ENCODE peak calls at places on chromosomes 5 and 9, in seven cellular contexts. One of them, this sample, is unnamed.

GRCh38 chr5:124040799-124041198 is 528.8 kb downstream of the CSNK1G3 start:
- DNase-seq in GM23338: no peak
- DNase-seq in WTC11: no peak
- DNase-seq in GM12865: no peak
- DNase-seq in BJ: no peak
- DNase-seq in GM10248: no peak
- DNase-seq in pancreas: no peak
- DNase-seq in this sample: no peak

GRCh38 chr5:77645158-77645994 is 6.9 kb upstream of the OTP start:
- DNase-seq in GM23338: peak
- DNase-seq in pancreas: peak
- DNase-seq in BJ: no peak
- DNase-seq in GM12865: peak
- DNase-seq in WTC11: peak
- DNase-seq in GM10248: peak
- DNase-seq in this sample: no peak

GRCh38 chr5:172487671-172488070 is 33.3 kb upstream of the SH3PXD2B start:
- DNase-seq in GM12865: no peak
- DNase-seq in GM23338: no peak
- DNase-seq in BJ: no peak
- DNase-seq in pancreas: no peak
- DNase-seq in WTC11: no peak
- DNase-seq in GM10248: no peak
- DNase-seq in this sample: no peak

GRCh38 chr5:68053202-68053601 is 162.4 kb upstream of the PIK3R1 start:
- DNase-seq in pancreas: no peak
- DNase-seq in WTC11: no peak
- DNase-seq in GM12865: no peak
- DNase-seq in GM23338: no peak
- DNase-seq in BJ: no peak
- DNase-seq in GM10248: no peak
- DNase-seq in this sample: no peak

GRCh38 chr5:139488269-139488668 is 5.7 kb upstream of the STING1 start:
- DNase-seq in BJ: no peak
- DNase-seq in pancreas: no peak
- DNase-seq in GM23338: no peak
- DNase-seq in GM12865: peak
- DNase-seq in WTC11: no peak
- DNase-seq in GM10248: peak
- DNase-seq in this sample: no peak

GRCh38 chr5:79459626-79460025 is 54.3 kb downstream of the HOMER1 start:
- DNase-seq in BJ: no peak
- DNase-seq in pancreas: no peak
- DNase-seq in GM12865: no peak
- DNase-seq in GM10248: no peak
- DNase-seq in GM23338: no peak
- DNase-seq in WTC11: no peak
- DNase-seq in this sample: no peak

GRCh38 chr9:112777914-112778313 is 27.4 kb downstream of the SNX30 start:
- DNase-seq in WTC11: no peak
- DNase-seq in GM12865: peak
- DNase-seq in pancreas: no peak
- DNase-seq in GM10248: no peak
- DNase-seq in BJ: no peak
- DNase-seq in GM23338: no peak
- DNase-seq in this sample: no peak

GRCh38 chr5:73122875-73123810 is 2.8 kb downstream of the TMEM171 start:
- DNase-seq in GM23338: peak
- DNase-seq in pancreas: no peak
- DNase-seq in WTC11: peak
- DNase-seq in BJ: peak
- DNase-seq in GM12865: peak
- DNase-seq in GM10248: no peak
- DNase-seq in this sample: no peak

GRCh38 chr9:126043691-126044090 is 282.9 kb upstream of the MVB12B start:
- DNase-seq in BJ: no peak
- DNase-seq in GM23338: no peak
- DNase-seq in pancreas: no peak
- DNase-seq in GM12865: no peak
- DNase-seq in GM10248: no peak
- DNase-seq in WTC11: no peak
- DNase-seq in this sample: no peak

GRCh38 chr5:178225174-178225573 is 7.4 kb downstream of the PHYKPL start:
- DNase-seq in GM23338: no peak
- DNase-seq in WTC11: no peak
- DNase-seq in GM10248: no peak
- DNase-seq in BJ: no peak
- DNase-seq in GM12865: no peak
- DNase-seq in pancreas: no peak
- DNase-seq in this sample: no peak

GRCh38 chr5:116038817-116039216 is 6.5 kb downstream of the ARL14EPL start:
- DNase-seq in GM10248: peak
- DNase-seq in WTC11: no peak
- DNase-seq in GM23338: no peak
- DNase-seq in GM12865: peak
- DNase-seq in BJ: no peak
- DNase-seq in pancreas: no peak
- DNase-seq in this sample: peak

GRCh38 chr9:119370816-119371215 is 1.6 kb upstream of the BRINP1 start:
- DNase-seq in BJ: no peak
- DNase-seq in WTC11: peak
- DNase-seq in GM10248: peak
- DNase-seq in GM12865: peak
- DNase-seq in pancreas: peak
- DNase-seq in GM23338: peak
- DNase-seq in this sample: no peak

GRCh38 chr5:122323132-122323548 is 11.1 kb downstream of the SNCAIP start:
- DNase-seq in GM10248: no peak
- DNase-seq in GM23338: peak
- DNase-seq in WTC11: no peak
- DNase-seq in BJ: no peak
- DNase-seq in GM12865: no peak
- DNase-seq in pancreas: no peak
- DNase-seq in this sample: no peak

GRCh38 chr5:179347581-179347980 is 2.3 kb upstream of the ADAMTS2 start:
- DNase-seq in GM10248: no peak
- DNase-seq in pancreas: no peak
- DNase-seq in WTC11: no peak
- DNase-seq in GM12865: no peak
- DNase-seq in GM23338: no peak
- DNase-seq in BJ: no peak
- DNase-seq in this sample: no peak

GRCh38 chr9:128412120-128412790 is 8.4 kb upstream of the CERCAM start:
- DNase-seq in WTC11: peak
- DNase-seq in pancreas: peak
- DNase-seq in GM12865: peak
- DNase-seq in BJ: no peak
- DNase-seq in GM23338: peak
- DNase-seq in GM10248: no peak
- DNase-seq in this sample: no peak

GRCh38 chr9:111068816-111069215 is 30.5 kb upstream of the LPAR1 start:
- DNase-seq in GM10248: no peak
- DNase-seq in WTC11: no peak
- DNase-seq in BJ: no peak
- DNase-seq in pancreas: no peak
- DNase-seq in GM12865: no peak
- DNase-seq in GM23338: no peak
- DNase-seq in this sample: no peak

GRCh38 chr9:13432914-13433313 is 153.4 kb upstream of the MPDZ start:
- DNase-seq in BJ: no peak
- DNase-seq in GM23338: no peak
- DNase-seq in WTC11: no peak
- DNase-seq in GM12865: no peak
- DNase-seq in GM10248: no peak
- DNase-seq in pancreas: no peak
- DNase-seq in this sample: no peak

GRCh38 chr5:143154495-143155375 is 248.8 kb downstream of the NR3C1 start:
- DNase-seq in WTC11: no peak
- DNase-seq in GM23338: no peak
- DNase-seq in GM12865: no peak
- DNase-seq in BJ: no peak
- DNase-seq in pancreas: no peak
- DNase-seq in GM10248: no peak
- DNase-seq in this sample: no peak

GRCh38 chr9:129748249-129748648 is 4.6 kb downstream of the PTGES start:
- DNase-seq in GM12865: no peak
- DNase-seq in GM23338: no peak
- DNase-seq in WTC11: no peak
- DNase-seq in GM10248: no peak
- DNase-seq in pancreas: no peak
- DNase-seq in BJ: no peak
- DNase-seq in this sample: no peak

GRCh38 chr5:127844631-127845030 is 141.4 kb downstream of the CCDC192 start:
- DNase-seq in pancreas: no peak
- DNase-seq in GM23338: peak
- DNase-seq in GM12865: no peak
- DNase-seq in BJ: no peak
- DNase-seq in GM10248: no peak
- DNase-seq in WTC11: no peak
- DNase-seq in this sample: no peak

GRCh38 chr9:15150939-15151338 is 156.1 kb downstream of the TTC39B start:
- DNase-seq in pancreas: no peak
- DNase-seq in BJ: no peak
- DNase-seq in GM10248: no peak
- DNase-seq in GM23338: no peak
- DNase-seq in GM12865: no peak
- DNase-seq in WTC11: no peak
- DNase-seq in this sample: no peak

GRCh38 chr5:42108468-42108867 is 183.4 kb downstream of the FBXO4 start:
- DNase-seq in GM10248: no peak
- DNase-seq in BJ: no peak
- DNase-seq in GM12865: no peak
- DNase-seq in WTC11: no peak
- DNase-seq in GM23338: no peak
- DNase-seq in pancreas: no peak
- DNase-seq in this sample: no peak

GRCh38 chr9:92061184-92061583 is 54.0 kb downstream of the SPTLC1 start:
- DNase-seq in pancreas: no peak
- DNase-seq in GM12865: no peak
- DNase-seq in WTC11: no peak
- DNase-seq in BJ: no peak
- DNase-seq in GM23338: no peak
- DNase-seq in GM10248: no peak
- DNase-seq in this sample: no peak

DNA sequence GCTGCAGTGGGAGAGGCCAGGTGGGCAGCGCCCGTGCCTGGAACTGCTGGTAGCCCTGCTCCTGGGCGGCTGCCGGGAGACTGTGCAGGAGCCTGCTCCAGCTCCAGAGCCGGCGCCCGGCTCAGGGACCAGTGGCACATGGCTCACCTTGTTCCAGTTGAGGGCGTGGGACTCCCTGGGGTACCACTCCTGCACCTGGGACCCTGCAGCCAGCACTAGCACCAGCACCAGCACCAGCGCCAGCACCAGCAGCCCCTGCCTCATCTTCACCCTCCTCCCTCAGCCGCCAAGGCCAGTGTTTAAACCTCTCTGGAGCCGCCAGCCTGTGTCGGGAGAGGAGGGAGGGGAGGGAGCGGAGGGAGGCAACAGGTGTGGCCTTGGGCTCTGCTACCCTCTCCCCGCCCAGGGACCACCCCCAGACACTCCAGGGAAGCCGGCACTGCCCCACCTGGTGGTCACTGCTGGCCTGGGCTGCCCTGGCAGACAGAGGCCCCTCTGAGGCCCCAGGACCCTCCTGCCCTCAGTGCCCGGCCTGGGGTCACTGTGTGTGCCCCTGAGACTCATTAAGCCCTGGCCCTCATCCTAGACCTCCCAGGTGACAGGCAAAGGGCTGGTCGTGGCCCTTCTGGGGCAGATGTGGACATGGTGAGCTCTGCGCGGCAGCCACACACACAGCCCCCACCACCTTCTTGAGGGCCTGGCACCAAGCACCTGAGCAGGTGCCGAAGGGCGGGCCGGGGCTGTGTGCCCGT is at the start of gene LCN10:
- DNase-seq in pancreas: peak
- DNase-seq in GM12865: no peak
- DNase-seq in BJ: no peak
- DNase-seq in GM10248: no peak
- DNase-seq in WTC11: peak
- DNase-seq in GM23338: peak
- DNase-seq in this sample: no peak
- TF ChIP-seq CTCF in pancreas: no peak
- TF ChIP-seq CTCF in GM12865: no peak
- TF ChIP-seq CTCF in BJ: peak
- TF ChIP-seq CTCF in GM10248: no peak
- TF ChIP-seq CTCF in WTC11: no peak
- TF ChIP-seq CTCF in GM23338: peak
- TF ChIP-seq CTCF in this sample: no peak

GRCh38 chr5:141155540-141156374 is 5.9 kb downstream of the PCDHB6 start:
- DNase-seq in GM10248: no peak
- DNase-seq in GM23338: peak
- DNase-seq in BJ: no peak
- DNase-seq in pancreas: no peak
- DNase-seq in GM12865: no peak
- DNase-seq in WTC11: peak
- DNase-seq in this sample: no peak
- TF ChIP-seq CTCF in GM10248: no peak
- TF ChIP-seq CTCF in GM23338: peak
- TF ChIP-seq CTCF in BJ: no peak
- TF ChIP-seq CTCF in pancreas: no peak
- TF ChIP-seq CTCF in GM12865: no peak
- TF ChIP-seq CTCF in WTC11: peak
- TF ChIP-seq CTCF in this sample: peak

GRCh38 chr5:120655828-120656435 is 191.8 kb downstream of the PRR16 start:
- DNase-seq in BJ: no peak
- DNase-seq in GM12865: peak
- DNase-seq in GM10248: no peak
- DNase-seq in pancreas: peak
- DNase-seq in WTC11: peak
- DNase-seq in GM23338: peak
- DNase-seq in this sample: no peak
- TF ChIP-seq CTCF in BJ: peak
- TF ChIP-seq CTCF in GM12865: peak
- TF ChIP-seq CTCF in GM10248: peak
- TF ChIP-seq CTCF in pancreas: no peak
- TF ChIP-seq CTCF in WTC11: peak
- TF ChIP-seq CTCF in GM23338: peak
- TF ChIP-seq CTCF in this sample: peak

GRCh38 chr9:77752566-77752965 is 104.4 kb upstream of the GNA14 start:
- DNase-seq in GM10248: no peak
- DNase-seq in BJ: peak
- DNase-seq in GM23338: no peak
- DNase-seq in GM12865: no peak
- DNase-seq in pancreas: no peak
- DNase-seq in WTC11: no peak
- DNase-seq in this sample: no peak

GRCh38 chr9:77753183-77753582 is 105.1 kb upstream of the GNA14 start:
- DNase-seq in pancreas: no peak
- DNase-seq in GM12865: no peak
- DNase-seq in WTC11: no peak
- DNase-seq in GM23338: no peak
- DNase-seq in GM10248: no peak
- DNase-seq in BJ: no peak
- DNase-seq in this sample: no peak

GRCh38 chr9:77751341-77752091 is 103.4 kb upstream of the GNA14 start:
- DNase-seq in GM10248: peak
- DNase-seq in GM23338: peak
- DNase-seq in BJ: peak
- DNase-seq in pancreas: no peak
- DNase-seq in GM12865: peak
- DNase-seq in WTC11: no peak
- DNase-seq in this sample: no peak

GRCh38 chr9:77759391-77759790 is 111.3 kb upstream of the GNA14 start:
- DNase-seq in WTC11: no peak
- DNase-seq in GM10248: no peak
- DNase-seq in BJ: no peak
- DNase-seq in GM12865: no peak
- DNase-seq in GM23338: no peak
- DNase-seq in pancreas: no peak
- DNase-seq in this sample: no peak

GRCh38 chr9:77756449-77756848 is 108.3 kb upstream of the GNA14 start:
- DNase-seq in pancreas: no peak
- DNase-seq in BJ: no peak
- DNase-seq in WTC11: no peak
- DNase-seq in GM10248: no peak
- DNase-seq in GM23338: no peak
- DNase-seq in GM12865: peak
- DNase-seq in this sample: no peak
- TF ChIP-seq CTCF in pancreas: no peak
- TF ChIP-seq CTCF in BJ: no peak
- TF ChIP-seq CTCF in WTC11: no peak
- TF ChIP-seq CTCF in GM10248: peak
- TF ChIP-seq CTCF in GM23338: peak
- TF ChIP-seq CTCF in GM12865: peak
- TF ChIP-seq CTCF in this sample: peak